ENCODE peak calls at places on chromosome 9, in four cellular contexts. G is AG20443; C is sigmoid colon; S is naive thymus-derived CD8-positive, alpha-beta T cell. X is an unnamed sample.

GRCh38 chr9:35734096-35734495 is 1.6 kb downstream of the CREB3 start:
- DNase-seq in G (no peak), C (no peak), S (no peak), X (no peak)

GRCh38 chr9:76989501-76989900 is 30.0 kb upstream of the FOXB2 start:
- DNase-seq in G (no peak), C (no peak), S (no peak), X (no peak)

GRCh38 chr9:1018121-1018520 is 32.0 kb upstream of the DMRT2 start:
- DNase-seq in G (peak), C (no peak), S (no peak), X (peak)

GRCh38 chr9:79952401-79952800 is 380.6 kb downstream of the TLE4 start:
- DNase-seq in G (no peak), C (no peak), S (no peak), X (peak)

GRCh38 chr9:134258828-134259546 is 67.3 kb upstream of the RXRA start:
- DNase-seq in G (no peak), C (peak), S (no peak), X (no peak)

GRCh38 chr9:135939351-135940265 is 21.6 kb downstream of the UBAC1 start:
- DNase-seq in G (no peak), C (no peak), S (no peak), X (no peak)

GRCh38 chr9:12794024-12794799 is 19.4 kb downstream of the LURAP1L start:
- DNase-seq in G (no peak), C (no peak), S (no peak), X (peak)

GRCh38 chr9:125748511-125749099 is 1.4 kb downstream of the PBX3 start:
- DNase-seq in G (no peak), C (no peak), S (no peak), X (no peak)

GRCh38 chr9:109456811-109457210 is 41.3 kb downstream of the PTPN3 start:
- DNase-seq in G (no peak), C (no peak), S (no peak), X (no peak)

GRCh38 chr9:73129941-73130695 is 21.5 kb upstream of the ANXA1 start:
- DNase-seq in G (no peak), C (no peak), S (no peak), X (no peak)

GRCh38 chr9:127598839-127599549 is 13.1 kb upstream of the STXBP1 start:
- DNase-seq in G (no peak), C (no peak), S (no peak), X (no peak)